ENCODE peak calls at places on chromosome 7, in ten cellular contexts. R, E, O, B, J, H, W, I, Z and L are unnamed samples.

GRCh38 chr7:40755438-40755837 is 620.6 kb downstream of the SUGCT start:
- DNase-seq in R (no peak), E (no peak), O (no peak), B (no peak), J (no peak), H (no peak), W (no peak), I (no peak), Z (no peak), L (no peak)

GRCh38 chr7:110841840-110842579 is 248.9 kb upstream of the LRRN3 start:
- DNase-seq in R (peak), E (no peak), O (no peak), B (no peak), J (peak), H (no peak), W (no peak), I (peak), Z (no peak), L (peak)

GRCh38 chr7:135193615-135194081 is 17.7 kb downstream of the WDR91 start:
- DNase-seq in R (no peak), E (no peak), O (no peak), B (no peak), J (peak), H (no peak), W (no peak), I (no peak), Z (peak), L (no peak)

GRCh38 chr7:770336-770735 is 43.3 kb upstream of the PRKAR1B start:
- DNase-seq in R (no peak), E (no peak), O (no peak), B (no peak), J (no peak), H (no peak), W (no peak), I (no peak), Z (no peak), L (no peak)

GRCh38 chr7:22173884-22174573 is 182.9 kb downstream of the RAPGEF5 start:
- DNase-seq in R (no peak), E (no peak), O (no peak), B (no peak), J (no peak), H (peak), W (no peak), I (no peak), Z (no peak), L (no peak)

GRCh38 chr7:32680259-32681173 is 185.2 kb downstream of the AVL9 start:
- DNase-seq in R (no peak), E (peak), O (no peak), B (no peak), J (peak), H (peak), W (no peak), I (no peak), Z (peak), L (no peak)

GRCh38 chr7:137681657-137682562 is 164.9 kb downstream of the DGKI start:
- DNase-seq in R (no peak), E (no peak), O (no peak), B (no peak), J (peak), H (no peak), W (no peak), I (no peak), Z (peak), L (no peak)

GRCh38 chr7:136605532-136606329 is 262.7 kb upstream of the CHRM2 start:
- DNase-seq in R (no peak), E (no peak), O (no peak), B (no peak), J (no peak), H (no peak), W (no peak), I (no peak), Z (no peak), L (no peak)

GRCh38 chr7:112129655-112130323 is 76.4 kb downstream of the DOCK4 start:
- DNase-seq in R (no peak), E (peak), O (no peak), B (no peak), J (no peak), H (no peak), W (peak), I (no peak), Z (no peak), L (no peak)

DNA sequence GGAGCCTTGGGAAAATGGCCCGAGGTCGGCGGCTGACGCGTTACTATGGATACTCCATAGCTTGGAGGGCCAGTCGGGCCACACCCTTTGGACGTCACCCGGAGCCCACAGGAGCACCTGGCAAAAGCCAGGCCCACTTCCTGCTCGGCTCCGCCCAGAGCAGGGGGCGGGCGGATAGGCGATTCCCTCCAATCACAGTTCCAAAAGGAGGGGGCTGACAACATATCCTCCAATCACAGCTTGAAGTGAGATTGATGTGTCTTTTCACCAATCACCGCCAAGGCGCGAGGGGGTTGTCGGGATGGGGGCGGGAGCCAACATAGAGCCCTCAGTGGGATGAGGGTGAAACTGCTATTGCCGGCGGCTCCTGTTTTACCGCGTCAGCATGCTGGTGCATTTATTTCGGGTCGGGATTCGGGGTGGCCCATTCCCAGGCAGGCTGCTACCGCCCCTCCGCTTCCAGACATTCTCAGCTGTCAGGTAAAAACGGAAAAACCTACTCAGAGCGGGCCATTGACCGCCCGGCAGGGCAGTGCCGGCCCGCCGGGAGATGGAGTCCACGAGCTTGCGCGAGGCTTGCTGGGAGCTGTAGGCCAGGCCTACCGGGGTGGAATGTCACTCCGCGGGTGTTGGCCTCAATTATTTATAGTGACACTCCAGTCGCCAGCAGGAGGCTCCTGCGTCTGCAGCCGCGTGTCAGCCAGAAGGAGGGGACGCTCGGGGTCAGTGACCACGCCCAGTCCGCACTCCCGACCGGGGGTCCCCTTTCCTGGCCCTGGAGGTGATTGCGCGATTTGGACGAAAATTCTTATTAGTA is at the start of gene ABCB8:
- DNase-seq in R (peak), E (peak), O (peak), B (peak), J (peak), H (peak), W (peak), I (peak), Z (peak), L (peak)
- TF ChIP-seq CTCF in R (peak), E (no peak), O (no peak), B (peak), J (peak), H (peak), W (peak), I (peak), Z (peak), L (no peak)

GRCh38 chr7:13749026-13749425 is 240.4 kb downstream of the ETV1 start:
- DNase-seq in R (no peak), E (no peak), O (no peak), B (no peak), J (no peak), H (no peak), W (no peak), I (no peak), Z (no peak), L (no peak)

GRCh38 chr7:13749666-13750065 is 239.8 kb downstream of the ETV1 start:
- DNase-seq in R (no peak), E (no peak), O (no peak), B (no peak), J (no peak), H (no peak), W (no peak), I (no peak), Z (no peak), L (no peak)

DNA sequence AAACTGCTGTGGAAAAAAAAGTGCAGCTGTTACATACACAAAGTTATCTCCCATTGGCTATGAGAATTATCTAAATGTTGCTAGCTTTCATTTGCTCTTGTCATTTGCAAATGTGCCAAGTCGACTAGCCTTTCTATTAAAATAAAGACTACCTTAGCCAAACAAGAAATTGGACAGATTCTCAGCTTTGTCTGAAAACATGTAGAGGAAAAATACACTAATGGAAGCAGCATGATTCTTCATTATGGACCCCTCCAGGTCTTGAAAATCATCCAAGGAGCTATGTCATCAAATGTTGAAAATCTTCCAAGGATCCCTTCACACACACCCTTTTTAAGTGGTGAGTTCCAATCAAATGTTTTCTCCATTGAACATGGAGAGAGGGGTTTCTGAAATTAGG is 237.7 kb downstream of the ETV1 start:
- DNase-seq in R (no peak), E (no peak), O (no peak), B (no peak), J (no peak), H (no peak), W (no peak), I (no peak), Z (no peak), L (no peak)
- TF ChIP-seq CTCF in R (no peak), E (no peak), O (no peak), B (no peak), J (no peak), H (no peak), W (no peak), I (no peak), Z (no peak), L (no peak)

DNA sequence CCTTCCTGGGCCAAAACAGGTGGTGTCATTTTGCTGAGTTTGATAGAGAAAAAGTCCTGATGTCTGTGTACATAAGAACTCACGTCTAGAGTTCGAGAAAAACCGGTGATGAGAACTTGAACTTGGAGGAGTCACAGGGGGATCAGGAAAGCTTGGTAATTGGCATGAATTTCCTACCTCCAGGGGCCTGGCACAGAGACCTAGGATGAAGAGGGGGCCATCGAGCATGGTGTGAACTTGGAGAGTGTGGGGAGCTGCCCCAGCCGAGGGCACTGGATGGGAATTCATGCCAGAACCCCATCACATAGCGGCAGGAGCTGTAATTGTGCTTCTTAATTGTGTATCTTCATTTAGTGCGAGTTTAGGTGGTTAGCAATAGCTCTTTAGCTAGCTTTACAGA is 82.2 kb downstream of the CUX1 start:
- DNase-seq in R (no peak), E (no peak), O (no peak), B (no peak), J (no peak), H (no peak), W (no peak), I (no peak), Z (no peak), L (no peak)
- TF ChIP-seq CTCF in R (no peak), E (no peak), O (no peak), B (no peak), J (no peak), H (no peak), W (no peak), I (no peak), Z (no peak), L (no peak)

DNA sequence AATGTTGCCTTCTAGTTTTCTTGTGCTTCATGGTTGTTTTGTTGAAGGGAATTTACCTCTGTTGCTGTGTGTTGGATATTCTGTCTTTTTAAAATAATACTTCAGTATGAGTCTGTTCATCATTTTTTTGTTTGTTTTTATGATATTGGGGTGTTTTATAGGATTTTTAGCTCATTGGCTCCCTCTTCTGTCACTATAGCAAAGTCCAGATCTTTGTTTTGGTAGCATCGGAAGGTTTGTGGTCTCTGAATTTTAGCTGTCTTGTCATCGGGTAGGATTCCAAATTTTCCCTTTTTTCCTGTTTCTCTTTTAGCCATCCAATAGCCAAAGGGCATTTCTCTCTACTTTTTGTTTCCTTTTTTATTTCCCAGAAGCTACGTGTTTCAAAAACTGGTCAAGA is 91.4 kb downstream of the EXOC4 start:
- DNase-seq in R (no peak), E (no peak), O (no peak), B (no peak), J (peak), H (no peak), W (no peak), I (peak), Z (peak), L (no peak)
- TF ChIP-seq CTCF in R (peak), E (no peak), O (no peak), B (peak), J (peak), H (peak), W (peak), I (peak), Z (peak), L (peak)

GRCh38 chr7:158011941-158012340 is 575.7 kb downstream of the PTPRN2 start:
- DNase-seq in R (no peak), E (no peak), O (no peak), B (no peak), J (no peak), H (no peak), W (no peak), I (no peak), Z (no peak), L (no peak)

GRCh38 chr7:158013085-158013668 is 574.4 kb downstream of the PTPRN2 start:
- DNase-seq in R (no peak), E (no peak), O (no peak), B (no peak), J (no peak), H (no peak), W (no peak), I (no peak), Z (no peak), L (no peak)

GRCh38 chr7:158008267-158008666 is 579.4 kb downstream of the PTPRN2 start:
- DNase-seq in R (no peak), E (no peak), O (no peak), B (no peak), J (no peak), H (no peak), W (no peak), I (no peak), Z (no peak), L (no peak)

GRCh38 chr7:158009886-158010285 is 577.7 kb downstream of the PTPRN2 start:
- DNase-seq in R (no peak), E (no peak), O (no peak), B (no peak), J (no peak), H (no peak), W (no peak), I (no peak), Z (no peak), L (no peak)

DNA sequence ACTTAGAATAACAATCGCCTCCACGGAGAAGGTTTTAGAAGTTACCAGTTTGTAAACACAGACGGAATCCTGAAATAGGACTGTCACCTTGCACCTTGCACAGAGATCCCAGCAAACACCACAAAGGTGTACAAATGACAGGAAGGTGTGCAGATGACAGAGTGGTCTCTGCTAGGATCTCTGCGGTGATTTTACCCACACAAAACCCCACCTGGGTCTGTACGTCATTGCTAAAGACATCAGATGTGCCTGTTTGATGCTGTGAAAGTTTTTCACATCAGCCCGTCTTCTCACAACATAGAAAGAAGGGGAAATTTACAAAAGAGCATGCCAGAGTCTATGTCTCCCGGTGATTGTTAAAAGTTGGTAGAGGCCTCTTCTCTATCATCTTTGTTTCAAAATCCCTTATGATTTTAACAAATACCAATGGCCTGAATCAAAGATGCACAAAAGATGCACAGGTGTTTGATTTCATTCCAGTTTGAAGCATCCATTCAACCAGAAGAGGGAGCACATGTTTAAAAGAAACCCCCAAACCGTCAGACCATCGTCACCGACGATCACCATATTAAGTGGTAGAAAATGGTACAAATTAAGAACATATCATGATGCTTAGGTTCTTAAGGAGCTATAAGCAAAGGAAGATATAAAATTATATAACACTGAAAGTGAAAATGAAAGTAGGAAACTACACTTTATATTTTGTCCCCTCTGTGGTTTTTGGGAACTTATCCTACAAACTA is 576.5 kb downstream of the PTPRN2 start:
- DNase-seq in R (no peak), E (no peak), O (no peak), B (no peak), J (no peak), H (no peak), W (no peak), I (no peak), Z (no peak), L (no peak)
- TF ChIP-seq CTCF in R (no peak), E (no peak), O (no peak), B (no peak), J (no peak), H (no peak), W (no peak), I (no peak), Z (no peak), L (no peak)

GRCh38 chr7:117829450-117829849 is 43.8 kb downstream of the CTTNBP2 start:
- DNase-seq in R (no peak), E (no peak), O (no peak), B (no peak), J (no peak), H (no peak), W (no peak), I (no peak), Z (no peak), L (no peak)
- TF ChIP-seq CTCF in R (peak), E (no peak), O (no peak), B (no peak), J (no peak), H (no peak), W (no peak), I (no peak), Z (no peak), L (no peak)

GRCh38 chr7:28008171-28008570 is 172.4 kb downstream of the JAZF1 start:
- DNase-seq in R (no peak), E (no peak), O (no peak), B (no peak), J (no peak), H (no peak), W (no peak), I (no peak), Z (no peak), L (no peak)
- TF ChIP-seq CTCF in R (no peak), E (no peak), O (no peak), B (no peak), J (no peak), H (no peak), W (no peak), I (no peak), Z (no peak), L (no peak)

GRCh38 chr7:47581821-47582747 is at the start of gene TNS3:
- DNase-seq in R (peak), E (peak), O (no peak), B (peak), J (peak), H (no peak), W (no peak), I (peak), Z (peak), L (peak)
- TF ChIP-seq CTCF in R (no peak), E (no peak), O (no peak), B (peak), J (no peak), H (no peak), W (peak), I (peak), Z (peak), L (no peak)

DNA sequence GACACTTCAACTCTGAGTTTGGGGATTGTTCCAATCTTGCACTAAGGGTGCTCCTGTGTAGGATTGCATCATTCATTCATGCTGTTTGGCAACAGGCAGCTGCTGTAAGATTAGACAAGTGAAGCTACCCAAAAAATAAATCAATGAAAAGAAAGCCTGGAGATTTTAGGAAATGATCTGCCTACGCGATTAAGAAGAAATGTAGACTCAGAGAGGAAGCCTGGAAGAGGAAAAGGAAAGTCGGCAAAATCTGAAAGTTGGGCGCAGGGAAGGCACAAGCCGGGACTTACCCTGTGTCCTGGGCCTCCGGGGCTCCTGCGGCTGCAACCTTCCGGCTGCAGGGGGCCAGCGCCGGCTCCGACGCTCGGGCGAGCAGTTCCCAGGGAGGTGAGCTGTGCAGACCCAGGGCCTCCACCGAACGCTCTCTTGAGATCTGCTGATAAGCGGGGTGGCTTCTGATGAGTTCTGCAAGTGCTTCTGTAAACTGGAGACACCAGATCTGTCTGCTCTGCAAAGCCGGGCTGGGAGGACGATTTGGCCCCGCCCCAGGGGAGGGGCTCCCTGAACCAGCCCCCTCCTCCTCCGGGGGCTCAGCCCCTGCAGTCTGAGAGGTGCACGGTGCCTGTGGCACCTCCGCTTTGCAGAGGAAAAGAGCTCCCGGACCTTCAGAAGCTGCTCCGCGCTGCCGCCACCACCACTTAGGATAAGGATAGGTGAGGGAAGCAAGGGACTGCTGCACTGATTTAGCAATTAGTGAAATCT is 17.4 kb downstream of the PSPH start:
- DNase-seq in R (peak), E (peak), O (no peak), B (peak), J (peak), H (peak), W (peak), I (peak), Z (peak), L (peak)
- TF ChIP-seq CTCF in R (peak), E (no peak), O (no peak), B (peak), J (peak), H (no peak), W (peak), I (peak), Z (peak), L (peak)